ENCODE peak calls at places on chromosomes 1 and 21, in nine cellular contexts. H, R, A, E, I, S, Y, J and C are unnamed samples.
A peak's percentile ranks its signal among the peaks of the same experiment; 100 is the strongest.

GRCh38 chr21:45586289-45586858 is 44.1 kb upstream of the SLC19A1 start:
- DNase-seq in Y (no peak), I (no peak), R (no peak), E (no peak), S (no peak), H (no peak), A (no peak), J (no peak), C (no peak)

GRCh38 chr21:44903689-44904088 is 17.0 kb downstream of the ITGB2 start:
- DNase-seq in S (no peak), Y (no peak), I (no peak), R (no peak), A (no peak), E (no peak), H (no peak), J (no peak), C (no peak)

GRCh38 chr1:16237343-16237830 is 404 bp upstream of the CPLANE2 start:
- DNase-seq in S (no peak), A (no peak), Y (peak; percentile 32), H (peak; percentile 49), E (no peak), I (no peak), R (no peak), J (no peak), C (no peak)

GRCh38 chr1:29444081-29444715 is 207.9 kb downstream of the PTPRU start:
- DNase-seq in J (no peak), E (no peak), S (no peak), Y (no peak), R (no peak), I (no peak), A (no peak), H (no peak), C (no peak)

GRCh38 chr1:166884040-166884642 is 8.1 kb upstream of the TADA1 start:
- DNase-seq in I (no peak), R (no peak), A (peak; percentile 47), S (no peak), E (peak; percentile 70), Y (no peak), J (peak; percentile 81), H (peak; percentile 38), C (no peak)

GRCh38 chr1:80893140-80893539 is 907.6 kb upstream of the ADGRL2 start:
- DNase-seq in S (no peak), E (no peak), J (no peak), Y (no peak), A (no peak), R (no peak), I (no peak), H (no peak), C (no peak)

GRCh38 chr1:186813420-186813819 is 15.3 kb upstream of the PLA2G4A start:
- DNase-seq in H (peak; percentile 40), Y (no peak), J (no peak), E (no peak), R (no peak), S (no peak), A (no peak), I (no peak), C (no peak)

GRCh38 chr1:51969038-51969705 is 21.3 kb downstream of the RAB3B start:
- DNase-seq in J (no peak), S (no peak), Y (peak; percentile 98), H (peak; percentile 95), R (no peak), E (no peak), A (no peak), I (no peak), C (no peak)

GRCh38 chr1:56491441-56491840 is 87.9 kb downstream of the PLPP3 start:
- DNase-seq in E (no peak), S (no peak), Y (peak; percentile 63), J (no peak), R (no peak), I (no peak), A (peak; percentile 34), H (peak; percentile 78), C (no peak)

GRCh38 chr1:109640285-109640865 is 15.5 kb upstream of the GSTM4 start:
- DNase-seq in S (peak; percentile 65), R (peak; percentile 56), A (peak; percentile 91), E (peak; percentile 99), J (peak; percentile 96), Y (peak; percentile 32), I (peak; percentile 81), H (peak; percentile 61), C (peak; percentile 85)

GRCh38 chr1:6470132-6471085 is 4.4 kb upstream of the TNFRSF25 start:
- DNase-seq in I (no peak), Y (no peak), R (no peak), E (no peak), H (no peak), J (no peak), S (no peak), A (no peak), C (no peak)